ENCODE peak calls at places on chromosomes 16 and 17, in six cellular contexts. T, E, L, D, A and J are unnamed samples.
A peak's percentile ranks its signal among the peaks of the same experiment; 100 is the strongest.

GRCh38 chr17:10061131-10061581 is 137.2 kb downstream of the GAS7 start:
- DNase-seq in L (no peak), E (no peak), D (no peak), A (no peak), T (no peak), J (no peak)

GRCh38 chr16:9966569-9967157 is 215.6 kb downstream of the GRIN2A start:
- DNase-seq in A (no peak), E (peak; percentile 1), T (no peak), D (no peak), L (no peak), J (no peak)

GRCh38 chr17:68399638-68400403 is 57.5 kb downstream of the WIPI1 start:
- DNase-seq in T (no peak), D (no peak), A (no peak), E (peak; percentile 85), L (no peak), J (no peak)

GRCh38 chr16:4290236-4290830 is 17.5 kb upstream of the TFAP4 start:
- DNase-seq in L (no peak), D (no peak), T (no peak), E (no peak), A (no peak), J (no peak)

GRCh38 chr16:13397126-13397525 is 495.7 kb downstream of the SHISA9 start:
- DNase-seq in L (no peak), E (no peak), A (no peak), D (no peak), T (no peak), J (no peak)

GRCh38 chr16:54204756-54205155 is 81.8 kb downstream of the IRX3 start:
- DNase-seq in A (no peak), L (peak; percentile 62), T (no peak), D (no peak), E (no peak), J (no peak)

GRCh38 chr16:66223176-66223780 is 143.2 kb upstream of the CDH5 start:
- DNase-seq in E (no peak), T (no peak), D (no peak), A (no peak), L (no peak), J (no peak)

GRCh38 chr16:8740775-8741355 is 56.6 kb downstream of the TMEM186 start:
- DNase-seq in L (no peak), A (peak; percentile 13), D (no peak), T (no peak), E (peak; percentile 29), J (no peak)

GRCh38 chr17:1164935-1165556 is 14.7 kb downstream of the ABR start:
- DNase-seq in D (no peak), L (no peak), E (no peak), A (no peak), T (no peak), J (no peak)

GRCh38 chr17:13024526-13025263 is 6.9 kb upstream of the ELAC2 start:
- DNase-seq in T (peak; percentile 64), E (peak; percentile 30), A (peak; percentile 34), L (peak; percentile 47), D (peak; percentile 87), J (no peak)

GRCh38 chr17:79997004-79997673 is 38.5 kb downstream of the TBC1D16 start:
- DNase-seq in L (no peak), E (no peak), A (no peak), T (peak; percentile 75), D (no peak), J (no peak)

GRCh38 chr16:30773826-30774225 is 11.7 kb downstream of the RNF40 start:
- DNase-seq in A (no peak), T (no peak), D (no peak), L (no peak), E (no peak), J (no peak)

GRCh38 chr17:77354420-77354720 is 213.6 kb downstream of the SEC14L1 start:
- DNase-seq in E (no peak), L (no peak), T (no peak), A (no peak), D (no peak), J (no peak)

GRCh38 chr16:11303405-11304138 is 22.4 kb upstream of the PRM1 start:
- DNase-seq in T (no peak), E (no peak), D (no peak), L (no peak), A (no peak), J (no peak)

GRCh38 chr16:47045459-47045858 is 72.0 kb upstream of the DNAJA2 start:
- DNase-seq in T (no peak), A (no peak), L (no peak), E (no peak), D (no peak), J (no peak)

GRCh38 chr17:32746698-32747097 is 130.2 kb downstream of the MYO1D start:
- DNase-seq in D (no peak), A (no peak), T (no peak), E (no peak), L (no peak), J (peak; percentile 27)

GRCh38 chr16:87815567-87815966 is 49.8 kb upstream of the KLHDC4 start:
- DNase-seq in A (no peak), T (no peak), L (no peak), D (no peak), E (no peak), J (no peak)

GRCh38 chr16:84303023-84303422 is 8.3 kb downstream of the WFDC1 start:
- DNase-seq in T (no peak), L (peak; percentile 22), A (peak; percentile 62), E (peak; percentile 95), D (peak; percentile 17), J (no peak)